ENCODE peak calls at places on chromosomes 5 and 9, in nine cellular contexts. F, H, X, W, C, Y, N, E and I are unnamed samples.
A peak's percentile ranks its signal among the peaks of the same experiment; 100 is the strongest.

GRCh38 chr9:76602191-76602590 is 143.2 kb downstream of the GCNT1 start:
- DNase-seq in F (no peak), H (no peak), X (no peak), W (no peak), C (no peak), Y (no peak), N (no peak), E (no peak), I (no peak)

GRCh38 chr5:134577022-134577795 is 51.7 kb downstream of the JADE2 start:
- DNase-seq in F (no peak), H (no peak), X (no peak), W (no peak), C (peak; percentile 42), Y (no peak), N (peak; percentile 83), E (no peak), I (peak; percentile 61)

GRCh38 chr9:78598120-78598519 is 301.2 kb downstream of the PSAT1 start:
- DNase-seq in F (no peak), H (no peak), X (no peak), W (no peak), C (no peak), Y (no peak), N (no peak), E (no peak), I (no peak)

GRCh38 chr5:117488976-117489500 is 914.4 kb upstream of the SEMA6A start:
- DNase-seq in F (no peak), H (no peak), X (no peak), W (no peak), C (no peak), Y (no peak), N (no peak), E (no peak), I (no peak)

GRCh38 chr5:79135790-79136553 is 24.4 kb downstream of the BHMT start:
- DNase-seq in F (no peak), H (no peak), X (no peak), W (no peak), C (no peak), Y (no peak), N (no peak), E (no peak), I (no peak)

GRCh38 chr9:131719262-131719908 is 20.5 kb downstream of the RAPGEF1 start:
- DNase-seq in F (no peak), H (no peak), X (no peak), W (no peak), C (no peak), Y (no peak), N (no peak), E (no peak), I (no peak)

GRCh38 chr9:4620046-4620765 is 41.9 kb upstream of the PLPP6 start:
- DNase-seq in F (no peak), H (no peak), X (no peak), W (no peak), C (no peak), Y (no peak), N (no peak), E (no peak), I (no peak)

GRCh38 chr9:93507780-93508179 is 54.4 kb upstream of the FAM120AOS start:
- DNase-seq in F (no peak), H (no peak), X (no peak), W (no peak), C (no peak), Y (no peak), N (no peak), E (no peak), I (no peak)

GRCh38 chr5:78587775-78588291 is 60.7 kb downstream of the LHFPL2 start:
- DNase-seq in F (no peak), H (peak; percentile 57), X (no peak), W (no peak), C (peak; percentile 52), Y (no peak), N (peak; percentile 79), E (peak; percentile 71), I (peak; percentile 60)

GRCh38 chr5:14143843-14144585 is 872 bp downstream of the TRIO start:
- DNase-seq in F (peak; percentile 62), H (no peak), X (no peak), W (peak; percentile 67), C (peak; percentile 59), Y (peak; percentile 36), N (no peak), E (no peak), I (no peak)

GRCh38 chr5:179254638-179255271 is 90.5 kb downstream of the ADAMTS2 start:
- DNase-seq in F (no peak), H (no peak), X (no peak), W (no peak), C (no peak), Y (peak; percentile 5), N (no peak), E (no peak), I (no peak)

GRCh38 chr5:180718810-180719453 is 20.9 kb downstream of the OR2Y1 start:
- DNase-seq in F (peak; percentile 27), H (peak; percentile 2), X (peak; percentile 13), W (no peak), C (no peak), Y (peak; percentile 29), N (peak; percentile 31), E (peak; percentile 3), I (peak; percentile 29)

GRCh38 chr9:90969021-90969675 is 167.5 kb downstream of the SYK start:
- DNase-seq in F (no peak), H (no peak), X (no peak), W (no peak), C (no peak), Y (no peak), N (no peak), E (no peak), I (no peak)

GRCh38 chr5:36768450-36768849 is 108.1 kb upstream of the NIPBL start:
- DNase-seq in F (no peak), H (no peak), X (no peak), W (no peak), C (no peak), Y (no peak), N (no peak), E (no peak), I (no peak)

DNA sequence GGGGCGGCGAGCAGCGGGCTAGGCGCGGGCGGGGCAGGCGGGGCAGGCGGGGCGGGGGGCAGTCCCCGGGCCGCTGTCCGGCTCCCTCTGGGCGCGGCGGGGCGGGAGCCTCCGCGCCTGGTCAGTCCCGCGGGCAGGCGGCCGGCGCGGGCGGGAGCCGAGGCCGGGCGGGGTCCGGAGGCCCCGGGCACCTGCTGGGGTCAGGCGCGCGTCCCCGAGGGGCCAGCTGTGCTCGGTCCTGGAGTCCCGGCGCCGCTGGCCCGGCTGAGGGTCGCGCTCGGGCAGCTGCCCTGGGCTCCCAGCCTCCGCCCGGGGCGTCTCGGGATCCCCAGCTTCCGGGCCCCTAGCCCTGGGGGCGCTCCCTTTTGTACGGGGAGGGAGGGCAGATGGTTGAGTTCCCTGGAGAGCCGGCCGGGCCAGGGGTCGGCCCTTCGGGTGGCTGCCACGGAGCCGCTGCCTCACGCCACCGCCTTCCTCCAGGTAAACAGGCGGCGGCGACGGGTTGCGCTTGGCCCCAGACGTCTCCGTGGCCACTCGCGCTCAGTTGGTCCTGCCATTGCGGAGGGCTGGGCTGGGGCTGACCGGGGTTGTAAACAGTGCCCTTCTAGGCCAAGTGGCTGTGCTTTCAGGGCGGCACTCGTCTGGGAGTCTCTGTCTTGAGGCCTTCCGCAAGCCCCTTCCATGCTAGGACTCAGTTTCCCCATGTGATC is 473 bp downstream of the ZBTB34 start:
- DNase-seq in F (peak; percentile 54), H (no peak), X (no peak), W (peak; percentile 44), C (no peak), Y (peak; percentile 48), N (no peak), E (no peak), I (no peak)
- TF ChIP-seq CTCF in F (no peak), H (no peak), X (no peak), W (no peak), C (no peak), Y (no peak), N (no peak), E (no peak), I (no peak)

GRCh38 chr9:29297592-29297991 is 1724.3 kb upstream of the C9orf72 start:
- DNase-seq in F (no peak), H (no peak), X (no peak), W (no peak), C (no peak), Y (no peak), N (no peak), E (no peak), I (no peak)
- TF ChIP-seq CTCF in F (no peak), H (no peak), X (no peak), W (no peak), C (no peak), Y (no peak), N (no peak), E (no peak), I (no peak)

GRCh38 chr9:134550584-134550983 is 91.0 kb upstream of the COL5A1 start:
- DNase-seq in F (no peak), H (no peak), X (no peak), W (no peak), C (no peak), Y (no peak), N (no peak), E (no peak), I (no peak)
- TF ChIP-seq CTCF in F (no peak), H (no peak), X (no peak), W (no peak), C (no peak), Y (no peak), N (no peak), E (no peak), I (no peak)

GRCh38 chr5:170736966-170737365 is 46.6 kb upstream of the GABRP start:
- DNase-seq in F (no peak), H (no peak), X (no peak), W (peak; percentile 5), C (no peak), Y (no peak), N (no peak), E (no peak), I (no peak)

GRCh38 chr5:170737591-170737990 is 45.9 kb upstream of the GABRP start:
- DNase-seq in F (no peak), H (no peak), X (no peak), W (peak; percentile 22), C (no peak), Y (no peak), N (no peak), E (no peak), I (no peak)

GRCh38 chr5:170731052-170731451 is 52.5 kb upstream of the GABRP start:
- DNase-seq in F (no peak), H (no peak), X (no peak), W (no peak), C (no peak), Y (no peak), N (no peak), E (no peak), I (no peak)

DNA sequence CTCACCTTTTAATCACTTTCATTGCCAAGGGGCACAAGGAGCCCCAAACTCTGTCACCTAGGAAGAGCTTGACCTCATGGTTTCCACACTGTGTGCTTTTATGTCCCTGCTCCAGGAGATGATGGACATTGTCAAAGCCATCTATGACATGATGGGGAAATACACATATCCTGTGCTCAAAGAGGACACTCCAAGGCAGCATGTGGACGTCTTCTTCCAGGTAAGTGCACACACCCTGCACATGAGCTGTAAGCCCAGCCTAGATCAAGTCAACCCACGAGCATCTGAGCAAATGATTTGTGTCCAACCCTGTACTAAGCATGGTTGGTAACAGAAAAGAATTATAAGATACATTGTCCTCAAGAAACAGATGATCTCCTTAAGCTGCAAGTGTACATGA is 50.8 kb upstream of the GABRP start:
- DNase-seq in F (no peak), H (no peak), X (no peak), W (no peak), C (no peak), Y (no peak), N (no peak), E (no peak), I (no peak)
- TF ChIP-seq CTCF in F (no peak), H (no peak), X (no peak), W (no peak), C (no peak), Y (no peak), N (no peak), E (no peak), I (no peak)

GRCh38 chr5:9922719-9923118 is 292.6 kb upstream of the TAS2R1 start:
- DNase-seq in F (no peak), H (no peak), X (no peak), W (no peak), C (no peak), Y (no peak), N (no peak), E (no peak), I (no peak)
- TF ChIP-seq CTCF in F (peak; percentile 26), H (no peak), X (peak; percentile 22), W (peak; percentile 53), C (no peak), Y (no peak), N (no peak), E (peak; percentile 22), I (no peak)